ENCODE peak calls at places on chromosome 12, in seven cellular contexts. One of them, this sample, is unnamed.

GRCh38 chr12:123120452-123121166 is 30.3 kb downstream of the PITPNM2 start:
- DNase-seq in endothelial cell: no peak
- DNase-seq in AG04450: no peak
- DNase-seq in astrocyte of the spinal cord: no peak
- DNase-seq in uterus: no peak
- DNase-seq in stimulated activated naive CD4-positive, alpha-beta T cell treated with Interleukin-2 at 50 U/mL for 16 hours: no peak
- DNase-seq in T47D: no peak
- DNase-seq in this sample: no peak

GRCh38 chr12:14993537-14994266 is 20.9 kb downstream of the PDE6H start:
- DNase-seq in endothelial cell: no peak
- DNase-seq in stimulated activated naive CD4-positive, alpha-beta T cell treated with Interleukin-2 at 50 U/mL for 16 hours: no peak
- DNase-seq in T47D: no peak
- DNase-seq in AG04450: no peak
- DNase-seq in astrocyte of the spinal cord: peak; percentile 36
- DNase-seq in uterus: no peak
- DNase-seq in this sample: no peak

GRCh38 chr12:127494961-127495915 is 771.7 kb upstream of the TMEM132C start:
- DNase-seq in T47D: no peak
- DNase-seq in stimulated activated naive CD4-positive, alpha-beta T cell treated with Interleukin-2 at 50 U/mL for 16 hours: no peak
- DNase-seq in uterus: no peak
- DNase-seq in astrocyte of the spinal cord: no peak
- DNase-seq in endothelial cell: no peak
- DNase-seq in AG04450: no peak
- DNase-seq in this sample: no peak

GRCh38 chr12:69688496-69689427 is 10.3 kb downstream of the BEST3 start:
- DNase-seq in endothelial cell: peak; percentile 51
- DNase-seq in stimulated activated naive CD4-positive, alpha-beta T cell treated with Interleukin-2 at 50 U/mL for 16 hours: no peak
- DNase-seq in AG04450: peak; percentile 51
- DNase-seq in astrocyte of the spinal cord: peak; percentile 96
- DNase-seq in T47D: no peak
- DNase-seq in uterus: peak; percentile 50
- DNase-seq in this sample: peak; percentile 95

GRCh38 chr12:14199455-14200199 is 165.9 kb upstream of the ATF7IP start:
- DNase-seq in astrocyte of the spinal cord: no peak
- DNase-seq in endothelial cell: no peak
- DNase-seq in uterus: no peak
- DNase-seq in AG04450: no peak
- DNase-seq in T47D: no peak
- DNase-seq in stimulated activated naive CD4-positive, alpha-beta T cell treated with Interleukin-2 at 50 U/mL for 16 hours: no peak
- DNase-seq in this sample: no peak

GRCh38 chr12:91608562-91608961 is 425.9 kb upstream of the DCN start:
- DNase-seq in uterus: no peak
- DNase-seq in endothelial cell: no peak
- DNase-seq in T47D: no peak
- DNase-seq in stimulated activated naive CD4-positive, alpha-beta T cell treated with Interleukin-2 at 50 U/mL for 16 hours: no peak
- DNase-seq in astrocyte of the spinal cord: no peak
- DNase-seq in AG04450: no peak
- DNase-seq in this sample: no peak

GRCh38 chr12:113273053-113273725 is 51.9 kb downstream of the TPCN1 start:
- DNase-seq in T47D: no peak
- DNase-seq in stimulated activated naive CD4-positive, alpha-beta T cell treated with Interleukin-2 at 50 U/mL for 16 hours: no peak
- DNase-seq in astrocyte of the spinal cord: no peak
- DNase-seq in uterus: no peak
- DNase-seq in AG04450: no peak
- DNase-seq in endothelial cell: no peak
- DNase-seq in this sample: peak; percentile 58

GRCh38 chr12:104835317-104835716 is 122.8 kb downstream of the SLC41A2 start:
- DNase-seq in T47D: no peak
- DNase-seq in AG04450: no peak
- DNase-seq in endothelial cell: no peak
- DNase-seq in astrocyte of the spinal cord: no peak
- DNase-seq in uterus: no peak
- DNase-seq in stimulated activated naive CD4-positive, alpha-beta T cell treated with Interleukin-2 at 50 U/mL for 16 hours: no peak
- DNase-seq in this sample: no peak

GRCh38 chr12:19574606-19575005 is 135.3 kb downstream of the AEBP2 start:
- DNase-seq in AG04450: no peak
- DNase-seq in uterus: no peak
- DNase-seq in stimulated activated naive CD4-positive, alpha-beta T cell treated with Interleukin-2 at 50 U/mL for 16 hours: no peak
- DNase-seq in astrocyte of the spinal cord: no peak
- DNase-seq in endothelial cell: no peak
- DNase-seq in T47D: no peak
- DNase-seq in this sample: no peak

This sample was measured in chondrocyte.